ENCODE peak calls at places on chromosomes 7 and 10, in four cellular contexts. B is breast epithelium, D is amniotic stem cell, K is NCI-H2171. S is an unnamed sample.

GRCh38 chr10:5616871-5617270 is 49.5 kb downstream of the ASB13 start:
- DNase-seq in B (no peak), D (no peak), K (no peak), S (no peak)

GRCh38 chr10:70575874-70576802 is 26.4 kb downstream of the PRF1 start:
- DNase-seq in B (no peak), D (no peak), K (no peak), S (no peak)

GRCh38 chr7:119720541-119720940 is 552.4 kb upstream of the KCND2 start:
- DNase-seq in B (no peak), D (peak; percentile 84), K (no peak), S (no peak)

GRCh38 chr10:5442056-5442989 is 30.0 kb downstream of the NET1 start:
- DNase-seq in B (no peak), D (no peak), K (no peak), S (no peak)

GRCh38 chr7:46680147-46680546 is 759.1 kb upstream of the IGFBP3 start:
- DNase-seq in B (no peak), D (no peak), K (no peak), S (no peak)

GRCh38 chr7:139543801-139544603 is 20.5 kb downstream of the CLEC2L start:
- DNase-seq in B (no peak), D (no peak), K (no peak), S (peak; percentile 64)

GRCh38 chr7:128908750-128909385 is 1.6 kb downstream of the KCP start:
- DNase-seq in B (peak; percentile 2), D (no peak), K (no peak), S (no peak)

GRCh38 chr7:149854611-149855367 is 16.6 kb downstream of the ZNF862 start:
- DNase-seq in B (peak; percentile 76), D (peak; percentile 1), K (peak; percentile 93), S (no peak)

GRCh38 chr10:30820282-30820991 is 190.9 kb upstream of the LYZL2 start:
- DNase-seq in B (no peak), D (peak; percentile 59), K (no peak), S (peak; percentile 3)

GRCh38 chr10:70564113-70564725 is 38.3 kb downstream of the PRF1 start:
- DNase-seq in B (no peak), D (no peak), K (no peak), S (no peak)

GRCh38 chr7:31327071-31327470 is 13.5 kb downstream of the NEUROD6 start:
- DNase-seq in B (no peak), D (no peak), K (no peak), S (no peak)

GRCh38 chr10:89929282-89930026 is 228.1 kb downstream of the KIF20B start:
- DNase-seq in B (no peak), D (no peak), K (no peak), S (no peak)

GRCh38 chr7:31110331-31111108 is 58.4 kb downstream of the ADCYAP1R1 start:
- DNase-seq in B (no peak), D (no peak), K (no peak), S (no peak)

GRCh38 chr7:128788446-128789412 is 3.0 kb upstream of the CCDC136 start:
- DNase-seq in B (no peak), D (no peak), K (no peak), S (no peak)

GRCh38 chr7:91169819-91170218 is 94.4 kb upstream of the FZD1 start:
- DNase-seq in B (no peak), D (no peak), K (no peak), S (no peak)

GRCh38 chr7:7119668-7120208 is 62.6 kb upstream of the C1GALT1 start:
- DNase-seq in B (no peak), D (no peak), K (peak; percentile 19), S (no peak)

GRCh38 chr7:151616443-151617213 is 96.9 kb upstream of the RHEB start:
- DNase-seq in B (no peak), D (no peak), K (no peak), S (no peak)

GRCh38 chr10:25959540-25960232 is 25.7 kb downstream of the MYO3A start:
- DNase-seq in B (no peak), D (no peak), K (no peak), S (no peak)

GRCh38 chr7:130207642-130208041 is at the start of gene SSMEM1:
- DNase-seq in B (no peak), D (peak; percentile 14), K (no peak), S (no peak)

GRCh38 chr10:6558272-6558671 is 21.8 kb downstream of the PRKCQ start:
- DNase-seq in B (no peak), D (no peak), K (no peak), S (no peak)

GRCh38 chr7:150405584-150406310 is 26.6 kb downstream of the ZNF775 start:
- DNase-seq in B (no peak), D (no peak), K (no peak), S (no peak)

GRCh38 chr10:118332948-118333710 is 9.0 kb downstream of the FAM204A start:
- DNase-seq in B (no peak), D (no peak), K (no peak), S (no peak)

GRCh38 chr7:73539709-73540108 is 17.6 kb upstream of the BAZ1B start:
- DNase-seq in B (no peak), D (no peak), K (no peak), S (peak; percentile 31)

GRCh38 chr10:12719365-12719764 is 282.1 kb downstream of the CCDC3 start:
- DNase-seq in B (no peak), D (no peak), K (no peak), S (no peak)

GRCh38 chr10:109959571-109960145 is 36.3 kb upstream of the XPNPEP1 start:
- DNase-seq in B (no peak), D (no peak), K (no peak), S (no peak)

GRCh38 chr10:6621536-6621935 is 41.5 kb upstream of the PRKCQ start:
- DNase-seq in B (no peak), D (no peak), K (no peak), S (no peak)

GRCh38 chr10:43002596-43002995 is 74.3 kb upstream of the RET start:
- DNase-seq in B (no peak), D (no peak), K (no peak), S (no peak)

GRCh38 chr10:6053303-6053702 is 8.9 kb downstream of the IL2RA start:
- DNase-seq in B (no peak), D (no peak), K (no peak), S (no peak)

GRCh38 chr7:18771834-18772566 is 276.5 kb downstream of the HDAC9 start:
- DNase-seq in B (no peak), D (no peak), K (peak; percentile 5), S (no peak)

GRCh38 chr7:70647801-70648491 is 484.0 kb upstream of the GALNT17 start:
- DNase-seq in B (no peak), D (no peak), K (no peak), S (no peak)

GRCh38 chr7:127844707-127845331 is 186.4 kb downstream of the LRRC4 start:
- DNase-seq in B (no peak), D (no peak), K (peak; percentile 51), S (no peak)

GRCh38 chr7:134313543-134313942 is 3.2 kb downstream of the SLC35B4 start:
- DNase-seq in B (no peak), D (no peak), K (no peak), S (no peak)

GRCh38 chr7:142088022-142088714 is 23.4 kb upstream of the MGAM2 start:
- DNase-seq in B (peak; percentile 59), D (no peak), K (peak; percentile 63), S (no peak)

GRCh38 chr7:30979027-30979426 is 15.3 kb downstream of the GHRHR start:
- DNase-seq in B (no peak), D (no peak), K (no peak), S (peak; percentile 57)